ENCODE peak calls at places on chromosomes 2 and 18, in six cellular contexts. B is K562, Y is HepG2, C is SK-N-SH, D is A549, E is H1. R is an unnamed sample.
A peak's percentile ranks its signal among the peaks of the same experiment; 100 is the strongest.

GRCh38 chr2:58896600-58896999 is 655.5 kb upstream of the FANCL start:
- DNase-seq in Y (no peak), C (no peak), D (no peak), E (no peak), B (no peak), R (peak; percentile 6)

GRCh38 chr2:233114421-233114861 is 54.3 kb downstream of the INPP5D start:
- DNase-seq in Y (no peak), D (no peak), E (no peak), B (no peak), C (no peak), R (no peak)

GRCh38 chr2:1995987-1996386 is 251.7 kb upstream of the PXDN start:
- DNase-seq in B (no peak), D (no peak), E (no peak), C (no peak), Y (no peak), R (no peak)

GRCh38 chr2:57878573-57878910 is 168.1 kb upstream of the VRK2 start:
- DNase-seq in D (no peak), Y (no peak), E (no peak), B (no peak), C (no peak), R (no peak)

GRCh38 chr2:235613671-235614070 is 119.8 kb downstream of the AGAP1 start:
- DNase-seq in D (no peak), C (no peak), B (no peak), E (no peak), Y (no peak), R (no peak)

GRCh38 chr2:98505311-98505808 is 60.7 kb downstream of the INPP4A start:
- DNase-seq in C (no peak), Y (no peak), E (no peak), D (no peak), B (no peak), R (no peak)

GRCh38 chr2:174350018-174350417 is 15.3 kb downstream of the SP9 start:
- DNase-seq in Y (no peak), D (peak; percentile 35), C (no peak), E (no peak), B (peak; percentile 57), R (peak; percentile 22)

GRCh38 chr2:240836781-240837467 is 16.9 kb upstream of the KIF1A start:
- DNase-seq in E (no peak), D (no peak), B (no peak), Y (no peak), C (no peak), R (peak; percentile 66)

GRCh38 chr2:3348771-3349170 is 28.8 kb downstream of the EIPR1 start:
- DNase-seq in C (no peak), Y (no peak), D (no peak), B (no peak), E (no peak), R (no peak)

GRCh38 chr2:73114273-73114867 is 1.6 kb upstream of the RAB11FIP5 start:
- DNase-seq in B (no peak), D (no peak), Y (no peak), E (no peak), C (no peak), R (peak; percentile 70)

GRCh38 chr18:75208836-75209128 is 157 bp downstream of the PTGR3 start:
- DNase-seq in C (no peak), B (no peak), D (no peak), Y (no peak), E (no peak), R (no peak)

GRCh38 chr18:48864876-48865275 is 85.9 kb downstream of the SMAD7 start:
- DNase-seq in E (no peak), C (no peak), B (no peak), Y (no peak), D (no peak), R (no peak)

GRCh38 chr2:46857871-46858696 is 57.5 kb downstream of the MCFD2 start:
- DNase-seq in C (no peak), D (peak; percentile 57), Y (no peak), E (no peak), B (peak; percentile 32), R (peak; percentile 92)

GRCh38 chr2:85705680-85706039 is 11.5 kb downstream of the GNLY start:
- DNase-seq in E (no peak), D (peak; percentile 74), C (no peak), B (no peak), Y (peak; percentile 65), R (peak; percentile 99)

GRCh38 chr2:70608373-70608772 is 54.7 kb upstream of the TGFA start:
- DNase-seq in Y (no peak), C (no peak), D (no peak), E (no peak), B (no peak), R (no peak)

GRCh38 chr2:240561325-240561971 is 1.3 kb downstream of the DUSP28 start:
- DNase-seq in D (peak; percentile 53), C (no peak), Y (no peak), B (no peak), E (no peak), R (peak; percentile 91)

GRCh38 chr18:50523165-50523564 is 36.7 kb upstream of the MAPK4 start:
- DNase-seq in E (no peak), Y (no peak), B (no peak), D (no peak), C (no peak), R (no peak)

GRCh38 chr2:127003028-127003800 is 103.7 kb downstream of the BIN1 start:
- DNase-seq in E (no peak), Y (peak; percentile 60), C (no peak), D (no peak), B (peak; percentile 48), R (no peak)

GRCh38 chr18:49319590-49319989 is 140.9 kb downstream of the DYM start:
- DNase-seq in C (no peak), B (no peak), D (no peak), E (peak; percentile 21), Y (no peak), R (peak; percentile 29)

DNA sequence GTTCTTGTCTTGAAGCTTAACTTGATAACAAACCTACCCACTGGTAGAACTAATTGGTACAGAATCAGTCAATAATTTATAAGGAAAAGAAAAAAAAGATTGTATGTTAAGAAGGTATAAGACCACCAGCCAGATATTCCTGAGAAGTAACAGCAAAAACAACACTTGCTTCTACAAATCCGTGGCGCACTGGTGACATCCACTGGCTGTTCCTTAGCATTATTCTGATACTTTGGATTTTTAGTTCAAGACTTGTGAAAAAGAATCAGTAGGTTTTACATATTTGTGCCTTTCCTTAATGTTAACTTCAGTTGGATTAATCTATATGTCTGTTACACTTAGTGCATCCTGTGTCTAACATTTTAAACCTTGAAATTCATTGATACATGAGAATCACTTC is 141.8 kb downstream of the GRB14 start:
- DNase-seq in E (no peak), C (peak; percentile 22), Y (peak; percentile 43), D (peak; percentile 64), B (no peak), R (peak; percentile 22)
- TF ChIP-seq RFX5 in E (no peak), C (no peak), Y (no peak), D (no peak), B (no peak), R (no peak)

GRCh38 chr2:223563462-223563861 is 38.7 kb downstream of the SCG2 start:
- DNase-seq in Y (peak; percentile 69), D (peak; percentile 88), E (no peak), B (peak; percentile 18), C (peak; percentile 14), R (peak; percentile 89)
- TF ChIP-seq RFX5 in Y (no peak), D (no peak), E (no peak), B (no peak), C (no peak), R (no peak)

DNA sequence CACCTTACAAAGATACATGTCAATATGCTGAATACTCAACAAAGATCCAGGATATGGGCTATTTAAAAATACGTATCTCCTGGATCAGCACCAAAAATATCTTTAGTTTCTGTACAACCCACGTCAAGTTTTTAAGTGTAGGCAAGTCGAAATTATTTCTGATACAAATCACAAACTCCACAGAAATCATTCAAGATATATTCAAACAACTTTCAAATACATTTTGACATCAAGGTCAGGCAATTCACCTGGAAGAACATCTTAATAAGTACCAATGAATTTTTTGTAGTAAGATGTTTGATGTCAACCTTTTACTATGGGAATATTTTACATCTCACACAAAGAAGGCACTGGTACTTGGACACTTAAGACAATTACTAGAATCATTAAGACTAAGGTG is 86.2 kb downstream of the CUL3 start:
- DNase-seq in Y (no peak), D (no peak), C (no peak), B (no peak), E (no peak), R (no peak)
- TF ChIP-seq RFX5 in Y (no peak), D (no peak), C (no peak), B (no peak), E (no peak), R (no peak)

GRCh38 chr18:10497350-10497749 is 28.5 kb upstream of the NAPG start:
- DNase-seq in E (no peak), D (no peak), C (no peak), B (no peak), Y (no peak), R (no peak)
- TF ChIP-seq RFX5 in E (no peak), D (no peak), C (no peak), B (no peak), Y (no peak), R (no peak)

R was measured in IMR-90.